ENCODE peak calls at places on chromosomes 11 and 22, in ten cellular contexts. Y is cardiac septum; D is lower lobe of right lung; K is anterior cingulate cortex; G is endodermal cell; M is iris pigment epithelial cell; B is GM23338; P is amniotic stem cell; H is naive thymus-derived CD8-positive, alpha-beta T cell; V is stimulated activated naive CD8-positive, alpha-beta T cell treated with anti-CD3 and anti-CD28 coated beads, Interleukin-15, amount 100 ng/mL, for 72 hours. F is an unnamed sample.

GRCh38 chr11:65709661-65710060 is 2.4 kb upstream of the KAT5 start:
- DNase-seq in Y (no peak), D (no peak), K (no peak), G (no peak), M (no peak), B (no peak), P (no peak), H (no peak), V (no peak), F (no peak)

GRCh38 chr22:41284465-41284864 is 1.5 kb downstream of the RANGAP1 start:
- DNase-seq in Y (no peak), D (no peak), K (no peak), G (no peak), M (no peak), B (no peak), P (no peak), H (no peak), V (no peak), F (no peak)

GRCh38 chr22:38927033-38927789 is 30.2 kb upstream of the APOBEC3A start:
- DNase-seq in Y (peak; percentile 93), D (peak; percentile 88), K (peak; percentile 68), G (peak; percentile 93), M (peak; percentile 56), B (peak; percentile 91), P (peak; percentile 7), H (peak; percentile 14), V (peak; percentile 56), F (peak; percentile 53)

GRCh38 chr22:47606426-47606825 is 844.0 kb downstream of the TBC1D22A start:
- DNase-seq in Y (peak; percentile 44), D (peak; percentile 18), K (no peak), G (peak; percentile 21), M (no peak), B (no peak), P (no peak), H (no peak), V (no peak), F (no peak)

GRCh38 chr11:69808708-69809107 is 10.5 kb downstream of the FGF3 start:
- DNase-seq in Y (no peak), D (no peak), K (no peak), G (peak; percentile 75), M (peak; percentile 50), B (peak; percentile 28), P (no peak), H (no peak), V (no peak), F (no peak)

GRCh38 chr22:23542933-23543332 is 37.2 kb downstream of the IGLL1 start:
- DNase-seq in Y (no peak), D (no peak), K (no peak), G (no peak), M (peak; percentile 66), B (no peak), P (no peak), H (no peak), V (no peak), F (no peak)

GRCh38 chr11:133984828-133985227 is 28.1 kb upstream of the IGSF9B start:
- DNase-seq in Y (no peak), D (no peak), K (no peak), G (no peak), M (no peak), B (no peak), P (no peak), H (no peak), V (no peak), F (peak; percentile 26)

GRCh38 chr11:119874660-119875238 is 145.7 kb upstream of the NECTIN1 start:
- DNase-seq in Y (no peak), D (no peak), K (no peak), G (peak; percentile 66), M (no peak), B (no peak), P (no peak), H (no peak), V (no peak), F (no peak)

GRCh38 chr11:93370260-93370659 is 39.7 kb downstream of the DEUP1 start:
- DNase-seq in Y (no peak), D (no peak), K (no peak), G (no peak), M (peak; percentile 11), B (no peak), P (no peak), H (no peak), V (no peak), F (no peak)

GRCh38 chr11:5690736-5691135 is 1.1 kb downstream of the TRIM22 start:
- DNase-seq in Y (no peak), D (no peak), K (no peak), G (no peak), M (peak; percentile 18), B (no peak), P (no peak), H (no peak), V (no peak), F (no peak)

GRCh38 chr22:42273855-42274451 is 3.5 kb upstream of the TCF20 start:
- DNase-seq in Y (no peak), D (no peak), K (no peak), G (peak; percentile 83), M (no peak), B (peak; percentile 68), P (no peak), H (no peak), V (no peak), F (no peak)

GRCh38 chr11:39724404-39724803 is 1735.0 kb downstream of the LRRC4C start:
- DNase-seq in Y (no peak), D (no peak), K (no peak), G (no peak), M (no peak), B (peak; percentile 9), P (no peak), H (no peak), V (no peak), F (no peak)

GRCh38 chr11:47259178-47259977 is 1.6 kb downstream of the NR1H3 start:
- DNase-seq in Y (no peak), D (peak; percentile 48), K (peak; percentile 5), G (peak; percentile 93), M (no peak), B (peak; percentile 87), P (no peak), H (peak; percentile 43), V (no peak), F (no peak)

GRCh38 chr11:44964526-44965209 is 14.0 kb upstream of the TP53I11 start:
- DNase-seq in Y (no peak), D (peak; percentile 83), K (no peak), G (no peak), M (no peak), B (peak; percentile 67), P (no peak), H (no peak), V (no peak), F (no peak)

GRCh38 chr11:77136074-77136473 is 8.0 kb downstream of the MYO7A start:
- DNase-seq in Y (no peak), D (no peak), K (no peak), G (no peak), M (peak; percentile 61), B (no peak), P (peak; percentile 33), H (no peak), V (peak; percentile 31), F (no peak)

GRCh38 chr11:80846979-80847378 is 1406.1 kb upstream of the TENM4 start:
- DNase-seq in Y (no peak), D (no peak), K (no peak), G (no peak), M (no peak), B (no peak), P (no peak), H (no peak), V (no peak), F (peak; percentile 72)